ENCODE peak calls at places on chromosomes 12 and 14, in five cellular contexts. H is COR-L47; G is H54; Z is stimulated activated CD8-positive, alpha-beta memory T cell treated with anti-CD3 and anti-CD28 coated beads, Interleukin-7, amount 100 ng/mL, for 1 hour; J is tibial nerve. N is an unnamed sample.
A peak's percentile ranks its signal among the peaks of the same experiment; 100 is the strongest.

GRCh38 chr14:54818201-54819133 is 84.2 kb downstream of the GCH1 start:
- DNase-seq in Z (no peak), G (peak; percentile 33), H (peak; percentile 96), J (no peak), N (no peak)

GRCh38 chr12:78457951-78458350 is 406.6 kb upstream of the SYT1 start:
- DNase-seq in J (no peak), G (no peak), H (no peak), Z (no peak), N (no peak)

GRCh38 chr12:24230061-24230460 is 280.6 kb upstream of the SOX5 start:
- DNase-seq in G (no peak), Z (no peak), H (peak; percentile 6), J (no peak), N (no peak)

GRCh38 chr14:54935958-54936357 is 33.3 kb upstream of the GCH1 start:
- DNase-seq in J (no peak), H (no peak), Z (no peak), G (no peak), N (no peak)

GRCh38 chr14:54493293-54493692 is 4.5 kb upstream of the GMFB start:
- DNase-seq in H (no peak), J (no peak), G (no peak), Z (no peak), N (no peak)

GRCh38 chr14:56271988-56272387 is 153.8 kb downstream of the PELI2 start:
- DNase-seq in Z (no peak), G (no peak), J (no peak), H (peak; percentile 31), N (no peak)

GRCh38 chr12:19130224-19131019 is 889 bp downstream of the PLEKHA5 start:
- DNase-seq in H (no peak), Z (no peak), G (peak; percentile 42), J (peak; percentile 11), N (no peak)

GRCh38 chr14:63543826-63544320 is 696 bp upstream of the PPP2R5E start:
- DNase-seq in Z (no peak), H (peak; percentile 10), G (no peak), J (no peak), N (no peak)

GRCh38 chr14:75702606-75703261 is 41.7 kb downstream of the TTLL5 start:
- DNase-seq in Z (no peak), H (no peak), J (peak; percentile 16), G (no peak), N (no peak)

GRCh38 chr12:26524862-26525465 is 308.0 kb downstream of the ITPR2 start:
- DNase-seq in H (no peak), J (peak; percentile 40), G (no peak), Z (no peak), N (no peak)

GRCh38 chr14:58796636-58797429 is 159.1 kb downstream of the DACT1 start:
- DNase-seq in G (no peak), J (no peak), H (no peak), Z (no peak), N (no peak)

GRCh38 chr12:103780992-103781391 is 60.0 kb downstream of the NT5DC3 start:
- DNase-seq in Z (no peak), H (no peak), J (no peak), G (no peak), N (no peak)

GRCh38 chr14:101709962-101710891 is 51.3 kb upstream of the PPP2R5C start:
- DNase-seq in H (peak; percentile 2), G (no peak), J (no peak), Z (no peak), N (no peak)

GRCh38 chr14:74127634-74128033 is 42.9 kb downstream of the LIN52 start:
- DNase-seq in G (no peak), J (no peak), Z (no peak), H (no peak), N (no peak)

GRCh38 chr12:92775416-92775815 is 72.6 kb downstream of the PLEKHG7 start:
- DNase-seq in J (no peak), G (no peak), Z (no peak), H (no peak), N (no peak)

GRCh38 chr12:21248679-21249078 is 86.0 kb downstream of the SLCO1A2 start:
- DNase-seq in J (no peak), H (no peak), Z (no peak), G (no peak), N (no peak)

GRCh38 chr14:78383060-78383459 is 212.9 kb downstream of the NRXN3 start:
- DNase-seq in Z (no peak), J (no peak), H (no peak), G (no peak), N (no peak)

GRCh38 chr14:103626150-103626850 is 2.7 kb upstream of the KLC1 start:
- DNase-seq in J (no peak), Z (no peak), G (no peak), H (peak; percentile 38), N (no peak)

GRCh38 chr14:71776463-71777359 is 155.5 kb upstream of the RGS6 start:
- DNase-seq in G (no peak), Z (no peak), H (no peak), J (no peak), N (no peak)

GRCh38 chr14:23028800-23029199 is 5.9 kb downstream of the PSMB5 start:
- DNase-seq in Z (no peak), J (no peak), G (no peak), H (no peak), N (no peak)

N was measured in thoracic aorta.